ENCODE peak calls at places on chromosomes 2 and 18, in four cellular contexts. X is NCI-H345, P is iPS-NIHi11, W is DMS153. O is an unnamed sample.

GRCh38 chr2:67612576-67612981 is 215.4 kb downstream of the ETAA1 start:
- DNase-seq in P (peak), W (no peak), X (no peak), O (no peak)

GRCh38 chr2:174376967-174377366 is 18.6 kb upstream of the SCRN3 start:
- DNase-seq in W (no peak), X (no peak), P (no peak), O (no peak)

GRCh38 chr18:3458952-3459853 is 9.2 kb downstream of the TGIF1 start:
- DNase-seq in W (no peak), P (no peak), X (no peak), O (no peak)

GRCh38 chr2:43484323-43484930 is 111.4 kb downstream of the THADA start:
- DNase-seq in X (peak), W (peak), P (peak), O (peak)

GRCh38 chr2:188726561-188727247 is 247.5 kb upstream of the COL3A1 start:
- DNase-seq in W (no peak), X (no peak), P (no peak), O (no peak)

GRCh38 chr2:143329288-143329687 is 200.1 kb downstream of the ARHGAP15 start:
- DNase-seq in P (no peak), X (no peak), W (no peak), O (no peak)

GRCh38 chr2:69390001-69390400 is 3.0 kb upstream of the GFPT1 start:
- DNase-seq in W (no peak), P (no peak), X (no peak), O (no peak)

GRCh38 chr2:69375494-69376353 is 11.3 kb downstream of the GFPT1 start:
- DNase-seq in P (peak), X (peak), W (peak), O (no peak)

GRCh38 chr18:55413474-55413873 is 174.5 kb downstream of the TCF4 start:
- DNase-seq in X (no peak), W (no peak), P (no peak), O (no peak)

GRCh38 chr2:129766594-129766993 is 212.9 kb upstream of the RAB6C start:
- DNase-seq in P (no peak), W (no peak), X (no peak), O (no peak)

GRCh38 chr2:199329466-199329865 is 128.3 kb downstream of the SATB2 start:
- DNase-seq in X (no peak), P (no peak), W (no peak), O (no peak)

GRCh38 chr2:85768713-85769112 is 14.9 kb downstream of the ATOH8 start:
- DNase-seq in X (peak), P (no peak), W (peak), O (peak)

GRCh38 chr2:215447673-215448081 is 11.8 kb upstream of the FN1 start:
- DNase-seq in X (no peak), P (no peak), W (no peak), O (no peak)

GRCh38 chr2:45812039-45812500 is 160.6 kb downstream of the PRKCE start:
- DNase-seq in X (no peak), P (no peak), W (no peak), O (no peak)

GRCh38 chr2:104606056-104606455 is 247.9 kb upstream of the POU3F3 start:
- DNase-seq in P (no peak), X (no peak), W (no peak), O (no peak)

GRCh38 chr2:186841940-186842339 is 7.0 kb downstream of the ZSWIM2 start:
- DNase-seq in W (no peak), X (no peak), P (no peak), O (no peak)

GRCh38 chr2:40482091-40482490 is 30.2 kb upstream of the SLC8A1 start:
- DNase-seq in W (no peak), P (no peak), X (no peak), O (no peak)

GRCh38 chr2:197869501-197870111 is 65.2 kb downstream of the PLCL1 start:
- DNase-seq in W (no peak), P (no peak), X (no peak), O (no peak)

GRCh38 chr2:121220995-121221394 is 64.0 kb downstream of the TFCP2L1 start:
- DNase-seq in W (no peak), P (no peak), X (no peak), O (no peak)

GRCh38 chr18:24868760-24869237 is 408.4 kb downstream of the HRH4 start:
- DNase-seq in X (no peak), P (no peak), W (no peak), O (no peak)

GRCh38 chr2:149062531-149062930 is 24.0 kb downstream of the LYPD6B start:
- DNase-seq in P (no peak), W (no peak), X (no peak), O (no peak)

GRCh38 chr2:60366178-60366577 is 187.3 kb downstream of the BCL11A start:
- DNase-seq in P (no peak), W (no peak), X (no peak), O (no peak)

GRCh38 chr2:223865124-223865523 is 27.7 kb upstream of the AP1S3 start:
- DNase-seq in P (no peak), X (no peak), W (no peak), O (no peak)

GRCh38 chr18:61882296-61883004 is 10.4 kb downstream of the RNF152 start:
- DNase-seq in W (no peak), X (no peak), P (no peak), O (no peak)

GRCh38 chr18:47935321-47935720 is 4.9 kb upstream of the SMAD2 start:
- DNase-seq in W (no peak), P (no peak), X (no peak), O (no peak)

GRCh38 chr2:150733219-150733618 is 245.8 kb upstream of the RND3 start:
- DNase-seq in P (no peak), X (no peak), W (no peak), O (no peak)

GRCh38 chr2:238528953-238529781 is 102.4 kb downstream of the ASB1 start:
- DNase-seq in P (no peak), X (peak), W (peak), O (peak)

GRCh38 chr2:187581125-187581896 is 27.1 kb upstream of the TFPI start:
- DNase-seq in P (peak), W (no peak), X (peak), O (peak)

GRCh38 chr2:95294579-95295250 is 2.4 kb upstream of the KCNIP3 start:
- DNase-seq in W (no peak), X (no peak), P (no peak), O (no peak)

O was measured in NCI-H2029.